ENCODE peak calls at places on chromosome 1, in eight cellular contexts. F, R, C, N, D, X, W and P are unnamed samples.

GRCh38 chr1:64186138-64186897 is 17.1 kb upstream of the UBE2U start:
- DNase-seq in F (no peak), R (no peak), C (no peak), N (no peak), D (no peak), X (no peak), W (no peak), P (no peak)

GRCh38 chr1:18942340-18942739 is 14.1 kb downstream of the IFFO2 start:
- DNase-seq in F (no peak), R (no peak), C (no peak), N (no peak), D (no peak), X (no peak), W (no peak), P (peak; percentile 41)

GRCh38 chr1:181044449-181044966 is 10.7 kb downstream of the MR1 start:
- DNase-seq in F (no peak), R (no peak), C (no peak), N (no peak), D (no peak), X (no peak), W (peak; percentile 43), P (peak; percentile 43)

GRCh38 chr1:150322310-150322709 is 977 bp downstream of the PRPF3 start:
- DNase-seq in F (no peak), R (no peak), C (no peak), N (no peak), D (no peak), X (no peak), W (no peak), P (peak; percentile 14)

GRCh38 chr1:27564264-27564579 is 39.7 kb downstream of the AHDC1 start:
- DNase-seq in F (no peak), R (no peak), C (no peak), N (no peak), D (no peak), X (no peak), W (no peak), P (no peak)

GRCh38 chr1:3026581-3027511 is 5.6 kb downstream of the ACTRT2 start:
- DNase-seq in F (no peak), R (no peak), C (no peak), N (no peak), D (no peak), X (no peak), W (no peak), P (no peak)

GRCh38 chr1:209720826-209721225 is 16.2 kb downstream of the HSD11B1 start:
- DNase-seq in F (no peak), R (no peak), C (no peak), N (no peak), D (no peak), X (peak; percentile 13), W (no peak), P (no peak)

GRCh38 chr1:167237000-167237399 is 16.3 kb downstream of the POU2F1 start:
- DNase-seq in F (no peak), R (no peak), C (no peak), N (no peak), D (no peak), X (no peak), W (no peak), P (no peak)

GRCh38 chr1:118223426-118223825 is 38.4 kb upstream of the SPAG17 start:
- DNase-seq in F (no peak), R (no peak), C (peak; percentile 4), N (no peak), D (no peak), X (no peak), W (peak; percentile 1), P (peak; percentile 16)

GRCh38 chr1:76230894-76231293 is 156.3 kb downstream of the ST6GALNAC3 start:
- DNase-seq in F (no peak), R (no peak), C (no peak), N (no peak), D (no peak), X (no peak), W (no peak), P (no peak)

GRCh38 chr1:48673725-48674124 is 103.0 kb downstream of the BEND5 start:
- DNase-seq in F (no peak), R (no peak), C (no peak), N (no peak), D (no peak), X (no peak), W (peak; percentile 40), P (no peak)

GRCh38 chr1:172149377-172149776 is 271.1 kb upstream of the C1orf105 start:
- DNase-seq in F (no peak), R (no peak), C (no peak), N (no peak), D (no peak), X (no peak), W (no peak), P (no peak)

GRCh38 chr1:167602840-167603239 is 27.2 kb upstream of the RCSD1 start:
- DNase-seq in F (no peak), R (no peak), C (no peak), N (no peak), D (no peak), X (no peak), W (no peak), P (no peak)

GRCh38 chr1:52238887-52239707 is 97.2 kb downstream of the ZFYVE9 start:
- DNase-seq in F (no peak), R (no peak), C (peak; percentile 16), N (no peak), D (no peak), X (peak; percentile 10), W (no peak), P (peak; percentile 32)

GRCh38 chr1:43073490-43074230 is 98.4 kb downstream of the EBNA1BP2 start:
- DNase-seq in F (peak; percentile 29), R (peak; percentile 37), C (peak; percentile 50), N (peak; percentile 26), D (peak; percentile 82), X (peak; percentile 55), W (peak; percentile 79), P (peak; percentile 83)

GRCh38 chr1:12001249-12001917 is 17.9 kb upstream of the MIIP start:
- DNase-seq in F (no peak), R (no peak), C (peak; percentile 37), N (no peak), D (no peak), X (no peak), W (peak; percentile 56), P (peak; percentile 76)